ENCODE peak calls at places on chromosomes 12 and 14, in eight cellular contexts. P is nephron progenitor cell, L is fibroblast of villous mesenchyme, B is A673, U is brain microvascular endothelial cell, Y is MCF 10A, Q is cardiac muscle cell, J is endothelial cell. S is an unnamed sample.
A peak's percentile ranks its signal among the peaks of the same experiment; 100 is the strongest.

GRCh38 chr14:24978862-24979724 is 70.9 kb downstream of the STXBP6 start:
- DNase-seq in P (no peak), B (no peak), U (no peak), Y (no peak), Q (no peak), L (peak; percentile 67), J (no peak), S (no peak)

GRCh38 chr14:32230695-32231280 is 27.7 kb upstream of the RNU6-8 start:
- DNase-seq in Y (peak; percentile 14), Q (no peak), L (peak; percentile 62), U (peak; percentile 56), P (no peak), J (no peak), B (no peak), S (peak; percentile 47)

GRCh38 chr12:75913502-75914110 is 118.0 kb downstream of the PHLDA1 start:
- DNase-seq in J (no peak), B (no peak), L (no peak), P (no peak), U (no peak), Y (no peak), Q (peak; percentile 55), S (no peak)

GRCh38 chr12:49912846-49913245 is 9.1 kb upstream of the FAIM2 start:
- DNase-seq in B (no peak), U (no peak), Q (no peak), J (no peak), Y (no peak), P (no peak), L (no peak), S (no peak)

GRCh38 chr12:49094104-49094948 is at the start of gene DHH:
- DNase-seq in U (no peak), B (no peak), J (peak; percentile 46), Y (no peak), Q (peak; percentile 60), P (peak; percentile 66), L (no peak), S (no peak)

GRCh38 chr14:103702497-103703432 is 12.5 kb downstream of the XRCC3 start:
- DNase-seq in L (no peak), J (no peak), B (no peak), Y (no peak), P (no peak), U (no peak), Q (no peak), S (no peak)

GRCh38 chr12:39467432-39467870 is 24.5 kb upstream of the KIF21A start:
- DNase-seq in L (no peak), Q (no peak), J (no peak), Y (no peak), B (no peak), U (no peak), P (no peak), S (peak; percentile 24)

GRCh38 chr12:80936642-80937390 is 918 bp downstream of the LIN7A start:
- DNase-seq in L (peak; percentile 42), B (peak; percentile 64), J (peak; percentile 65), P (peak; percentile 65), Q (peak; percentile 75), Y (peak; percentile 34), U (peak; percentile 23), S (peak; percentile 52)

GRCh38 chr12:89708793-89709156 is at the start of gene ATP2B1:
- DNase-seq in Q (peak; percentile 93), P (peak; percentile 86), B (peak; percentile 91), J (peak; percentile 78), U (peak; percentile 71), L (peak; percentile 87), Y (peak; percentile 89), S (peak; percentile 80)

GRCh38 chr14:91377700-91378652 is 39.6 kb downstream of the CCDC88C start:
- DNase-seq in Q (no peak), P (no peak), J (no peak), Y (no peak), B (no peak), U (no peak), L (peak; percentile 42), S (no peak)

GRCh38 chr12:38664661-38665269 is 240.6 kb downstream of the CPNE8 start:
- DNase-seq in U (no peak), B (peak; percentile 17), P (no peak), J (peak; percentile 12), L (peak; percentile 30), Q (peak; percentile 34), Y (peak; percentile 58), S (peak; percentile 54)

GRCh38 chr12:76417116-76417515 is 68.9 kb upstream of the BBS10 start:
- DNase-seq in Q (no peak), J (no peak), Y (no peak), B (no peak), U (no peak), P (no peak), L (no peak), S (no peak)

GRCh38 chr12:118503476-118503875 is 127.1 kb downstream of the SUDS3 start:
- DNase-seq in Q (no peak), P (no peak), J (no peak), B (no peak), Y (no peak), L (no peak), U (no peak), S (no peak)

GRCh38 chr12:131615316-131616053 is 95.4 kb upstream of the SFSWAP start:
- DNase-seq in J (no peak), Y (no peak), B (no peak), P (no peak), Q (no peak), U (no peak), L (no peak), S (no peak)

GRCh38 chr14:36339817-36340216 is 19.4 kb upstream of the MBIP start:
- DNase-seq in J (no peak), L (no peak), B (no peak), Y (no peak), Q (no peak), U (no peak), P (no peak), S (no peak)

GRCh38 chr12:114746297-114747074 is 62.5 kb upstream of the TBX3 start:
- DNase-seq in B (no peak), Y (no peak), Q (no peak), U (no peak), P (no peak), J (no peak), L (peak; percentile 69), S (peak; percentile 42)

GRCh38 chr14:42013560-42013959 is 406.9 kb downstream of the LRFN5 start:
- DNase-seq in P (no peak), Y (no peak), L (no peak), B (peak; percentile 76), J (no peak), Q (no peak), U (no peak), S (no peak)

GRCh38 chr12:21324551-21324950 is 10.2 kb downstream of the SLCO1A2 start:
- DNase-seq in B (no peak), L (no peak), P (no peak), Y (no peak), J (no peak), Q (no peak), U (no peak), S (no peak)
- TF ChIP-seq CTCF in B (no peak), L (no peak), P (no peak), Y (no peak), J (no peak), Q (no peak), U (no peak), S (no peak)

GRCh38 chr14:73785834-73786631 is 65.6 kb upstream of the PTGR2 start:
- DNase-seq in Y (peak; percentile 93), J (peak; percentile 69), U (peak; percentile 78), B (peak; percentile 78), P (peak; percentile 70), L (peak; percentile 99), Q (peak; percentile 60), S (peak; percentile 96)
- TF ChIP-seq CTCF in Y (no peak), J (no peak), U (peak; percentile 43), B (no peak), P (no peak), L (peak; percentile 26), Q (peak; percentile 30), S (peak; percentile 35)

DNA sequence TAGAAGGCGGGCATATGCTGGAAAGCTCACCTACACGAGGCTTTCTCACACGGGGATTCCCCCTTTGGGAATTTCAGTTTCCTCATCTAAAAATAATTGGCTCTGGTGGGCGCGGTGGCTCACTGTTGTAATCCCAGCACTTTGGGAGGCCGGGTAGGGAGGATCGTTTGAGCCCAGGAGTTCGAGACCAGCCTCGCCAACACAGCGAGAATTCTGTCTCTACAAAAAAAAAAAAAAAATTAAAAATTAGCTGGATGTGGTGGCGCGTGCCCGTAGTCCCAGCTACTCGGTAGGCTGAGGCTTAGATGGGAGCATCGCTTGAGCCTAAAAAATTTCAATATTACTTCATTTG is 400 bp upstream of the NDUFA12 start:
- DNase-seq in Q (no peak), U (no peak), J (no peak), Y (no peak), P (no peak), B (no peak), L (no peak), S (no peak)
- TF ChIP-seq CTCF in Q (no peak), U (no peak), J (no peak), Y (no peak), P (no peak), B (no peak), L (no peak), S (no peak)

GRCh38 chr12:65943388-65944137 is 119.3 kb downstream of the HMGA2 start:
- DNase-seq in L (peak; percentile 47), P (no peak), J (no peak), B (no peak), Q (no peak), U (no peak), Y (no peak), S (peak; percentile 67)
- TF ChIP-seq CTCF in L (no peak), P (no peak), J (no peak), B (peak; percentile 36), Q (peak; percentile 16), U (peak; percentile 42), Y (no peak), S (peak; percentile 27)

DNA sequence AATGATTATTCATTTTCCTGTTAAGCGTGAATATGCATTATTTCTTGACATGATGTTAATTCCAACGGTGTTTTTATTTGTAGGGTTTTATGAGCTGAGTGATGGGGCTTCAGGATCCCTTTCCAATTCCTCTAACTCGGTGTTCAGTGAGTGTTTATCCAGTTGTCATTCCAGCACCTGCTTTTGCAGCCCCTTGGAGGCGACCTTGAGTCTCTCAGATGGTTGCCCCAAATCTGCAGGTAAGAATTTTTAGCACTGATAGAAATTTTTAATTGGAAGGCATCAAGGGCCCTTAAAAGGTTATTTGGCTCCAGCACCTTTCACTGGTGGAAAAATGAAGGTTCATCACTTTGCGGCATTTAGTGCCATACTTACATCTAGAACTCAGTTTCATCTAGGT is 3.7 kb downstream of the DACT1 start:
- DNase-seq in B (no peak), Q (no peak), L (no peak), Y (peak; percentile 6), P (no peak), J (no peak), U (no peak), S (no peak)
- TF ChIP-seq CTCF in B (peak; percentile 46), Q (peak; percentile 20), L (peak; percentile 16), Y (no peak), P (no peak), J (peak; percentile 26), U (peak; percentile 52), S (peak; percentile 34)

S was measured in cardiac fibroblast.